ENCODE peak calls at places on chromosomes 7 and 10, in eight cellular contexts. One of them, this sample, is unnamed. For H3K9me3, the result is how much of the 10 kb centered on the place peaks cover.

GRCh38 chr10:86861351-86861750 is 96.1 kb downstream of the MMRN2 start:
- DNase-seq in stomach: no peak
- DNase-seq in heart left ventricle: no peak
- DNase-seq in Peyer's patch: no peak
- DNase-seq in SJSA1: no peak
- DNase-seq in RWPE2: no peak
- DNase-seq in effector memory CD4-positive, alpha-beta T cell: no peak
- DNase-seq in A549: no peak
- DNase-seq in this sample: no peak

GRCh38 chr7:19421871-19422270 is 276.6 kb upstream of the FERD3L start:
- DNase-seq in Peyer's patch: no peak
- DNase-seq in A549: no peak
- DNase-seq in SJSA1: no peak
- DNase-seq in RWPE2: no peak
- DNase-seq in effector memory CD4-positive, alpha-beta T cell: no peak
- DNase-seq in heart left ventricle: no peak
- DNase-seq in stomach: no peak
- DNase-seq in this sample: no peak

GRCh38 chr10:96831867-96832720 is at the start of gene LCOR:
- DNase-seq in stomach: peak
- DNase-seq in Peyer's patch: peak
- DNase-seq in effector memory CD4-positive, alpha-beta T cell: peak
- DNase-seq in A549: peak
- DNase-seq in RWPE2: peak
- DNase-seq in heart left ventricle: peak
- DNase-seq in SJSA1: peak
- DNase-seq in this sample: peak

GRCh38 chr10:45238896-45239295 is 76.5 kb downstream of the OR13A1 start:
- DNase-seq in RWPE2: no peak
- DNase-seq in stomach: no peak
- DNase-seq in effector memory CD4-positive, alpha-beta T cell: no peak
- DNase-seq in SJSA1: no peak
- DNase-seq in Peyer's patch: no peak
- DNase-seq in heart left ventricle: no peak
- DNase-seq in A549: no peak
- DNase-seq in this sample: no peak

GRCh38 chr10:118472415-118472814 is 123.0 kb downstream of the PRLHR start:
- DNase-seq in RWPE2: no peak
- DNase-seq in heart left ventricle: no peak
- DNase-seq in stomach: no peak
- DNase-seq in Peyer's patch: no peak
- DNase-seq in effector memory CD4-positive, alpha-beta T cell: no peak
- DNase-seq in SJSA1: no peak
- DNase-seq in A549: no peak
- DNase-seq in this sample: no peak

GRCh38 chr10:102632394-102633062 is 11.8 kb upstream of the TRIM8 start:
- DNase-seq in RWPE2: no peak
- DNase-seq in effector memory CD4-positive, alpha-beta T cell: no peak
- DNase-seq in Peyer's patch: no peak
- DNase-seq in heart left ventricle: peak
- DNase-seq in A549: no peak
- DNase-seq in stomach: no peak
- DNase-seq in SJSA1: no peak
- DNase-seq in this sample: no peak

GRCh38 chr7:73978681-73979563 is 49.1 kb upstream of the ELN start:
- DNase-seq in heart left ventricle: peak
- DNase-seq in Peyer's patch: peak
- DNase-seq in stomach: peak
- DNase-seq in A549: peak
- DNase-seq in RWPE2: no peak
- DNase-seq in SJSA1: no peak
- DNase-seq in effector memory CD4-positive, alpha-beta T cell: no peak
- DNase-seq in this sample: no peak

GRCh38 chr10:132975976-132976682 is 33.8 kb upstream of the CFAP46 start:
- DNase-seq in heart left ventricle: no peak
- DNase-seq in stomach: no peak
- DNase-seq in Peyer's patch: peak
- DNase-seq in effector memory CD4-positive, alpha-beta T cell: no peak
- DNase-seq in SJSA1: no peak
- DNase-seq in RWPE2: no peak
- DNase-seq in A549: no peak
- DNase-seq in this sample: no peak

GRCh38 chr7:129780257-129781127 is 169.0 kb downstream of the NRF1 start:
- DNase-seq in RWPE2: peak
- DNase-seq in SJSA1: peak
- DNase-seq in stomach: peak
- DNase-seq in heart left ventricle: no peak
- DNase-seq in effector memory CD4-positive, alpha-beta T cell: peak
- DNase-seq in A549: peak
- DNase-seq in Peyer's patch: peak
- DNase-seq in this sample: peak

GRCh38 chr10:115947104-115947503 is 325.9 kb downstream of the GFRA1 start:
- DNase-seq in A549: peak
- DNase-seq in stomach: no peak
- DNase-seq in SJSA1: no peak
- DNase-seq in RWPE2: no peak
- DNase-seq in Peyer's patch: no peak
- DNase-seq in heart left ventricle: no peak
- DNase-seq in effector memory CD4-positive, alpha-beta T cell: no peak
- DNase-seq in this sample: no peak

GRCh38 chr7:13336227-13336626 is 648.8 kb downstream of the ARL4A start:
- DNase-seq in stomach: no peak
- DNase-seq in Peyer's patch: no peak
- DNase-seq in RWPE2: no peak
- DNase-seq in heart left ventricle: no peak
- DNase-seq in A549: no peak
- DNase-seq in SJSA1: no peak
- DNase-seq in effector memory CD4-positive, alpha-beta T cell: no peak
- DNase-seq in this sample: no peak

GRCh38 chr10:31757374-31757773 is 171.3 kb downstream of the ARHGAP12 start:
- DNase-seq in RWPE2: no peak
- DNase-seq in effector memory CD4-positive, alpha-beta T cell: no peak
- DNase-seq in A549: no peak
- DNase-seq in heart left ventricle: peak
- DNase-seq in stomach: no peak
- DNase-seq in Peyer's patch: no peak
- DNase-seq in SJSA1: no peak
- DNase-seq in this sample: no peak

GRCh38 chr10:34584164-34584563 is 230.9 kb downstream of the PARD3 start:
- DNase-seq in RWPE2: no peak
- DNase-seq in heart left ventricle: no peak
- DNase-seq in effector memory CD4-positive, alpha-beta T cell: no peak
- DNase-seq in SJSA1: no peak
- DNase-seq in Peyer's patch: no peak
- DNase-seq in A549: no peak
- DNase-seq in stomach: no peak
- DNase-seq in this sample: no peak

GRCh38 chr7:146346096-146346495 is 229.5 kb downstream of the CNTNAP2 start:
- DNase-seq in RWPE2: no peak
- DNase-seq in effector memory CD4-positive, alpha-beta T cell: no peak
- DNase-seq in heart left ventricle: no peak
- DNase-seq in stomach: no peak
- DNase-seq in A549: no peak
- DNase-seq in Peyer's patch: no peak
- DNase-seq in SJSA1: no peak
- DNase-seq in this sample: no peak

GRCh38 chr10:113103131-113103830 is 153.2 kb downstream of the TCF7L2 start:
- DNase-seq in heart left ventricle: no peak
- DNase-seq in RWPE2: no peak
- DNase-seq in A549: no peak
- DNase-seq in stomach: no peak
- DNase-seq in SJSA1: peak
- DNase-seq in Peyer's patch: no peak
- DNase-seq in effector memory CD4-positive, alpha-beta T cell: no peak
- DNase-seq in this sample: no peak

GRCh38 chr10:75401569-75402485 is at the start of gene ZNF503:
- DNase-seq in A549: peak
- DNase-seq in stomach: peak
- DNase-seq in Peyer's patch: peak
- DNase-seq in heart left ventricle: peak
- DNase-seq in SJSA1: peak
- DNase-seq in effector memory CD4-positive, alpha-beta T cell: no peak
- DNase-seq in RWPE2: peak
- DNase-seq in this sample: no peak

GRCh38 chr7:69147631-69148030 is 450.6 kb upstream of the AUTS2 start:
- DNase-seq in stomach: no peak
- DNase-seq in A549: no peak
- DNase-seq in heart left ventricle: no peak
- DNase-seq in effector memory CD4-positive, alpha-beta T cell: no peak
- DNase-seq in SJSA1: no peak
- DNase-seq in RWPE2: no peak
- DNase-seq in Peyer's patch: no peak
- DNase-seq in this sample: no peak

GRCh38 chr10:14532473-14533251 is 201.9 kb upstream of the FRMD4A start:
- DNase-seq in SJSA1: no peak
- DNase-seq in RWPE2: peak
- DNase-seq in A549: peak
- DNase-seq in stomach: no peak
- DNase-seq in heart left ventricle: no peak
- DNase-seq in effector memory CD4-positive, alpha-beta T cell: no peak
- DNase-seq in Peyer's patch: peak
- DNase-seq in this sample: no peak

GRCh38 chr7:16732828-16733227 is 20.7 kb upstream of the TSPAN13 start:
- DNase-seq in A549: no peak
- DNase-seq in SJSA1: no peak
- DNase-seq in stomach: no peak
- DNase-seq in heart left ventricle: no peak
- DNase-seq in effector memory CD4-positive, alpha-beta T cell: no peak
- DNase-seq in RWPE2: no peak
- DNase-seq in Peyer's patch: no peak
- DNase-seq in this sample: no peak

GRCh38 chr10:476458-476780 is 213.0 kb downstream of the DIP2C start:
- DNase-seq in effector memory CD4-positive, alpha-beta T cell: no peak
- DNase-seq in Peyer's patch: no peak
- DNase-seq in stomach: no peak
- DNase-seq in SJSA1: no peak
- DNase-seq in A549: no peak
- DNase-seq in heart left ventricle: no peak
- DNase-seq in RWPE2: no peak
- DNase-seq in this sample: no peak

DNA sequence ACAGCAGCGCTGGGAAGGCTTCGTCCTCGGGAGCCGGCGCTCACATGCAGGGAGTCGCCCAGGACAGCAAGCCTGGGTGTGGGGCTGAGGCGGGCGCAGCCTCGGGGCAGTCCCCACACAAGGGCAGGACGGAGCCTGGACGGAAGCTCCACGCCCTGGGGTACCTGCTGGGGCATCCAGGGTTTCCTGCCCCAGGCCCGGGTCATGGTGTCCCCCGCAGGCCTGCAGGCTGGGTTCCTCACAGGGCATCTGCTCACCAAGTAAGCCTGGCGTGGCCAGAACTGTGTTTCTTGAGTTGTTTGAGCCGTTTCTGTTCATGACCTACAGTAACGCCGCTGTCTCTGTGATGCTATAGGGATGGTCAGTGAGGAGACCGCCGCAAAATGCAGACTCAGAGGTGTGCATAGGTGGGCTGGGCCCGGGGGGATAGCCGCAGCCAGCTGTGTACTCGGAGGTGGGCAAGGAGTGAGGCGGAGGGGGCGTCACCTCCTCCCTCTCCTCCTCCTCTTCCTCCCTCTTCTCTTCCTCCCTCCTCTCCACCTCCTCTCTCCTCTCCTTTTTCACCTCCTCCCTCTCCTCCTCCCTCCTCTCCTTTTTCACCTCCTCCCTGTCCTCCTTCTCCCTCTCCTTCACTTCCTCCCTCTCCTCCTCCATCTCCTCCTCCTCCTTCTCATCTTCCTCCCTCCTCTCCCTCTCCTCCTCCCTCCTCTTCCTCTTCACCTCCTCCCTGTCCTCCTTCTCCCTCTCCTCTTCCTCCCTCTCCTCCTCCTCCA is 438.9 kb downstream of the DNAJB6 start:
- DNase-seq in stomach: no peak
- DNase-seq in effector memory CD4-positive, alpha-beta T cell: no peak
- DNase-seq in heart left ventricle: no peak
- DNase-seq in A549: peak
- DNase-seq in RWPE2: no peak
- DNase-seq in Peyer's patch: no peak
- DNase-seq in SJSA1: no peak
- DNase-seq in this sample: no peak
- H3K9me3 ChIP-seq in stomach: under half
- H3K9me3 ChIP-seq in effector memory CD4-positive, alpha-beta T cell: under half
- H3K9me3 ChIP-seq in heart left ventricle: under half
- H3K9me3 ChIP-seq in A549: under half
- H3K9me3 ChIP-seq in RWPE2: under half
- H3K9me3 ChIP-seq in Peyer's patch: under half
- H3K9me3 ChIP-seq in SJSA1: under half
- H3K9me3 ChIP-seq in this sample: under half

DNA sequence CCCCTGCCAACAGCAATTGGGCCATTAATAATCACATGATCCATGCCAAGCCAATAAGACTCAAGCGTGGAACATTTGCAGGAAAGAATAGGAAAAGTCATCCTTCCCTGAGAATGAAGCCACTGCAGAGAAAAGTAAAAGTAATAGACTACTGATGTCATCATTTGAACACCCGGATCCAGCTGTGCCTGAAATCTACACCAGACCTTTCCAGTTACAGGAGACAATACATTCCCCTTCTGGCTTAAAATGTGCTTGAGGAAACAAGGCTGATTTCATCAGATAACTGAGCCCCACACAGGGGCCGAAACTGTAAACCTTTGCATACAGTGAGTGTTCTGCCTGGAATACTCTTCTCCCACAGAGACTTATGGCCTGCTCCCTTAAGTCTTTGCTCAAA is 232.8 kb downstream of the KCNMA1 start:
- DNase-seq in effector memory CD4-positive, alpha-beta T cell: no peak
- DNase-seq in RWPE2: no peak
- DNase-seq in SJSA1: no peak
- DNase-seq in A549: no peak
- DNase-seq in heart left ventricle: no peak
- DNase-seq in stomach: no peak
- DNase-seq in Peyer's patch: no peak
- DNase-seq in this sample: no peak
- H3K9me3 ChIP-seq in effector memory CD4-positive, alpha-beta T cell: under half
- H3K9me3 ChIP-seq in RWPE2: under half
- H3K9me3 ChIP-seq in SJSA1: under half
- H3K9me3 ChIP-seq in A549: under half
- H3K9me3 ChIP-seq in heart left ventricle: under half
- H3K9me3 ChIP-seq in stomach: under half
- H3K9me3 ChIP-seq in Peyer's patch: under half
- H3K9me3 ChIP-seq in this sample: under half

DNA sequence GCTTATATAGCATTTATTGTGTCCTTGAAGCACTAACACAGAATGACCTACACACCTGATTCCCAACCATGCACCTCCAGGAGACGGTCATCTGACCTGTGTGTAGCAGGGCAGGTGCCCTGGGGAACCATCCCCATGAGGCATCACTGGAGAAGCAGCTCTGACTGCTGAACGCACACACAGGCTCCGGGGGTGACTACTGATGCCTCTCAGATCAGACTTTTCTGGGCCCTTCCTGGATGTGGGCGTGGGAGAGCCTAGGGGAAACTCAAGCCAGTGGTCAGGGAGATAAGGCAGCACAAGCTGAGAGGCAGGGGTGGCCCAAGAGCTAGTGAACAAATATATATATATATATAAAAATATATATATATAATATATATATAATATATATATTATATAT is 37.6 kb downstream of the CPXM2 start:
- DNase-seq in stomach: no peak
- DNase-seq in effector memory CD4-positive, alpha-beta T cell: no peak
- DNase-seq in heart left ventricle: no peak
- DNase-seq in SJSA1: peak
- DNase-seq in Peyer's patch: no peak
- DNase-seq in A549: no peak
- DNase-seq in RWPE2: no peak
- DNase-seq in this sample: no peak
- H3K9me3 ChIP-seq in stomach: under half
- H3K9me3 ChIP-seq in effector memory CD4-positive, alpha-beta T cell: under half
- H3K9me3 ChIP-seq in heart left ventricle: under half
- H3K9me3 ChIP-seq in SJSA1: under half
- H3K9me3 ChIP-seq in Peyer's patch: under half
- H3K9me3 ChIP-seq in A549: under half
- H3K9me3 ChIP-seq in RWPE2: under half
- H3K9me3 ChIP-seq in this sample: under half

GRCh38 chr7:41537024-41537423 is 165.9 kb downstream of the INHBA start:
- DNase-seq in heart left ventricle: no peak
- DNase-seq in RWPE2: no peak
- DNase-seq in effector memory CD4-positive, alpha-beta T cell: no peak
- DNase-seq in A549: no peak
- DNase-seq in Peyer's patch: no peak
- DNase-seq in SJSA1: no peak
- DNase-seq in stomach: no peak
- DNase-seq in this sample: no peak
- H3K9me3 ChIP-seq in heart left ventricle: under half
- H3K9me3 ChIP-seq in RWPE2: under half
- H3K9me3 ChIP-seq in effector memory CD4-positive, alpha-beta T cell: under half
- H3K9me3 ChIP-seq in A549: under half
- H3K9me3 ChIP-seq in Peyer's patch: under half
- H3K9me3 ChIP-seq in SJSA1: under half
- H3K9me3 ChIP-seq in stomach: under half
- H3K9me3 ChIP-seq in this sample: under half